ENCODE peak calls at places on chromosomes 11 and 22, in four cellular contexts. F is left colon; C is CD4-positive, alpha-beta T cell; H is stimulated activated naive CD8-positive, alpha-beta T cell treated with anti-CD3 and anti-CD28 coated beads, Interleukin-15, amount 100 ng/mL, for 72 hours. J is an unnamed sample.

GRCh38 chr11:118180300-118180703 is 3.9 kb upstream of the SCN2B start:
- ATAC-seq in F (peak), C (peak), H (peak), J (no peak)

GRCh38 chr22:17120281-17120680 is 879 bp downstream of the TMEM121B start:
- ATAC-seq in F (peak), C (peak), H (peak), J (peak)

GRCh38 chr11:64072871-64073270 is 37.1 kb downstream of the FLRT1 start:
- ATAC-seq in F (no peak), C (no peak), H (no peak), J (no peak)

GRCh38 chr11:10784229-10785145 is 24.2 kb downstream of the EIF4G2 start:
- ATAC-seq in F (no peak), C (no peak), H (no peak), J (no peak)

GRCh38 chr11:5596611-5597201 is at the start of gene TRIM6:
- ATAC-seq in F (peak), C (peak), H (peak), J (peak)

GRCh38 chr22:19963863-19964642 is 22.4 kb upstream of the TXNRD2 start:
- ATAC-seq in F (no peak), C (no peak), H (no peak), J (no peak)

GRCh38 chr11:12137938-12138731 is 27.7 kb downstream of the MICAL2 start:
- ATAC-seq in F (no peak), C (no peak), H (no peak), J (peak)

GRCh38 chr11:10373929-10374328 is 69.1 kb downstream of the ADM start:
- ATAC-seq in F (no peak), C (no peak), H (no peak), J (peak)

GRCh38 chr22:26718905-26719304 is 61.5 kb downstream of the MIAT start:
- ATAC-seq in F (no peak), C (no peak), H (no peak), J (no peak)

GRCh38 chr11:57312511-57313021 is 12.2 kb downstream of the TNKS1BP1 start:
- ATAC-seq in F (no peak), C (no peak), H (no peak), J (no peak)

GRCh38 chr11:14320020-14320419 is 39.0 kb downstream of the RRAS2 start:
- ATAC-seq in F (no peak), C (peak), H (peak), J (peak)

GRCh38 chr11:82864268-82864667 is 36.0 kb downstream of the PRCP start:
- ATAC-seq in F (peak), C (peak), H (peak), J (no peak)

GRCh38 chr22:38213319-38214247 is 11.8 kb downstream of the MAFF start:
- ATAC-seq in F (peak), C (no peak), H (no peak), J (peak)

GRCh38 chr22:35381424-35381772 is 502 bp downstream of the HMOX1 start:
- ATAC-seq in F (no peak), C (peak), H (no peak), J (no peak)

GRCh38 chr11:73258104-73258684 is 13.9 kb upstream of the P2RY6 start:
- ATAC-seq in F (no peak), C (no peak), H (no peak), J (no peak)

GRCh38 chr22:17957683-17958082 is 66.7 kb downstream of the MICAL3 start:
- ATAC-seq in F (no peak), C (no peak), H (no peak), J (no peak)

J was measured in activated T-helper 17 cell treated with anti-CD3 and anti-CD28 coated beads, Interleukin-2, amount 50 U/mL, for 72 hours.